ENCODE peak calls at places on chromosomes 1 and 21, in seven cellular contexts. V, P, Y, E, A, C and U are unnamed samples.

GRCh38 chr1:164768619-164769018 is 209.6 kb downstream of the PBX1 start:
- DNase-seq in V (no peak), P (no peak), Y (no peak), E (no peak), A (no peak), C (peak), U (no peak)

GRCh38 chr21:44983421-44984206 is 43.8 kb downstream of the SLX9 start:
- DNase-seq in V (peak), P (no peak), Y (no peak), E (no peak), A (no peak), C (no peak), U (no peak)

GRCh38 chr1:24415910-24416665 is 486 bp downstream of the NIPAL3 start:
- DNase-seq in V (peak), P (peak), Y (peak), E (no peak), A (peak), C (peak), U (peak)

GRCh38 chr1:89259283-89259971 is 13.2 kb downstream of the GBP5 start:
- DNase-seq in V (no peak), P (no peak), Y (no peak), E (no peak), A (no peak), C (no peak), U (no peak)

GRCh38 chr1:41038110-41038509 is 16.6 kb upstream of the SLFNL1 start:
- DNase-seq in V (no peak), P (no peak), Y (no peak), E (no peak), A (peak), C (peak), U (no peak)

GRCh38 chr1:11749203-11749689 is 12.7 kb upstream of the C1orf167 start:
- DNase-seq in V (peak), P (peak), Y (peak), E (peak), A (peak), C (peak), U (peak)

GRCh38 chr1:8862528-8862927 is 16.0 kb downstream of the ENO1 start:
- DNase-seq in V (peak), P (no peak), Y (peak), E (no peak), A (no peak), C (no peak), U (no peak)

GRCh38 chr1:228765543-228765942 is 30.3 kb downstream of the RHOU start:
- DNase-seq in V (no peak), P (no peak), Y (no peak), E (no peak), A (no peak), C (no peak), U (no peak)

GRCh38 chr1:244758700-244759099 is 76.8 kb upstream of the COX20 start:
- DNase-seq in V (no peak), P (no peak), Y (no peak), E (no peak), A (no peak), C (no peak), U (no peak)

GRCh38 chr1:87794788-87795614 is 466.3 kb downstream of the LMO4 start:
- DNase-seq in V (peak), P (peak), Y (peak), E (no peak), A (peak), C (peak), U (peak)

GRCh38 chr1:45266151-45266801 is 59.9 kb upstream of the ZSWIM5 start:
- DNase-seq in V (peak), P (no peak), Y (peak), E (no peak), A (peak), C (peak), U (peak)

GRCh38 chr21:43892984-43893535 is 28.0 kb downstream of the AGPAT3 start:
- DNase-seq in V (no peak), P (no peak), Y (no peak), E (no peak), A (no peak), C (no peak), U (no peak)

GRCh38 chr1:165173818-165174217 is 182.7 kb downstream of the LMX1A start:
- DNase-seq in V (no peak), P (no peak), Y (no peak), E (no peak), A (no peak), C (no peak), U (no peak)

GRCh38 chr1:192575499-192576189 is at the start of gene RGS1:
- DNase-seq in V (no peak), P (no peak), Y (no peak), E (peak), A (no peak), C (no peak), U (no peak)

GRCh38 chr1:190250368-190250767 is 227.3 kb downstream of the BRINP3 start:
- DNase-seq in V (no peak), P (no peak), Y (no peak), E (no peak), A (no peak), C (no peak), U (no peak)

GRCh38 chr1:12433323-12434053 is 184.5 kb downstream of the DHRS3 start:
- DNase-seq in V (peak), P (no peak), Y (peak), E (no peak), A (peak), C (peak), U (no peak)

GRCh38 chr1:171566467-171566866 is 55.6 kb upstream of the MYOCOS start:
- DNase-seq in V (no peak), P (no peak), Y (no peak), E (no peak), A (peak), C (peak), U (no peak)

GRCh38 chr1:207818971-207819451 is 67.2 kb downstream of the CD46 start:
- DNase-seq in V (peak), P (peak), Y (no peak), E (no peak), A (peak), C (peak), U (peak)

GRCh38 chr1:219772265-219773036 is 155.9 kb downstream of the SLC30A10 start:
- DNase-seq in V (no peak), P (no peak), Y (no peak), E (no peak), A (no peak), C (no peak), U (no peak)

GRCh38 chr1:94017155-94017829 is 103.7 kb downstream of the ABCA4 start:
- DNase-seq in V (no peak), P (no peak), Y (no peak), E (no peak), A (no peak), C (no peak), U (no peak)

GRCh38 chr1:7047866-7048265 is 262.6 kb downstream of the CAMTA1 start:
- DNase-seq in V (no peak), P (no peak), Y (no peak), E (no peak), A (no peak), C (no peak), U (no peak)